ENCODE peak calls at places on chromosomes 4 and X, in five cellular contexts. I is stimulated activated CD4-positive, alpha-beta T cell treated with anti-CD3 and anti-CD28 coated beads, Interleukin-1b, Interleukin-23, amount 100 ng/mL, for 48 hours; O is neural crest cell; T is non-pigmented ciliary epithelial cell; Y is HTR-8/SVneo. Z is an unnamed sample.

GRCh38 chr4:69800599-69800998 is 40.2 kb upstream of the SULT1B1 start:
- DNase-seq in I (no peak), O (no peak), T (peak), Y (peak), Z (no peak)

GRCh38 chrX:154840856-154841255 is 6.4 kb upstream of the SMIM9 start:
- DNase-seq in I (no peak), O (no peak), T (peak), Y (peak), Z (no peak)

GRCh38 chr4:173367946-173368345 is 2.8 kb upstream of the SAP30 start:
- DNase-seq in I (no peak), O (no peak), T (no peak), Y (no peak), Z (no peak)

GRCh38 chr4:26001413-26001812 is 87.4 kb downstream of the SMIM20 start:
- DNase-seq in I (no peak), O (no peak), T (no peak), Y (no peak), Z (no peak)

GRCh38 chr4:87551361-87551760 is 22.2 kb upstream of the SPARCL1 start:
- DNase-seq in I (no peak), O (no peak), T (no peak), Y (no peak), Z (no peak)

GRCh38 chr4:112813790-112814189 is 176.8 kb downstream of the LARP7 start:
- DNase-seq in I (peak), O (no peak), T (peak), Y (no peak), Z (no peak)

GRCh38 chr4:80184053-80184790 is 13.1 kb upstream of the PRDM8 start:
- DNase-seq in I (peak), O (peak), T (no peak), Y (peak), Z (peak)

GRCh38 chrX:386239-386767 is 404 bp downstream of the PPP2R3B start:
- DNase-seq in I (peak), O (no peak), T (no peak), Y (no peak), Z (no peak)

GRCh38 chr4:64911846-64912245 is 502.6 kb upstream of the TECRL start:
- DNase-seq in I (no peak), O (no peak), T (no peak), Y (no peak), Z (no peak)

GRCh38 chrX:13013353-13014110 is 30.9 kb downstream of the FAM9C start:
- DNase-seq in I (no peak), O (no peak), T (no peak), Y (no peak), Z (no peak)

GRCh38 chr4:145909331-145909730 is 29.3 kb downstream of the ZNF827 start:
- DNase-seq in I (no peak), O (no peak), T (no peak), Y (no peak), Z (peak)

GRCh38 chrX:86696951-86697350 is 548.7 kb downstream of the DACH2 start:
- DNase-seq in I (no peak), O (no peak), T (no peak), Y (no peak), Z (no peak)

GRCh38 chr4:98994474-98995182 is 893 bp upstream of the METAP1 start:
- DNase-seq in I (no peak), O (no peak), T (no peak), Y (no peak), Z (no peak)

GRCh38 chr4:25710637-25711036 is 55.0 kb downstream of the SLC34A2 start:
- DNase-seq in I (no peak), O (no peak), T (no peak), Y (no peak), Z (no peak)

GRCh38 chrX:9871871-9872270 is 85.6 kb downstream of the SHROOM2 start:
- DNase-seq in I (no peak), O (no peak), T (no peak), Y (no peak), Z (no peak)

GRCh38 chrX:52353838-52354237 is 15.0 kb upstream of the XAGE2 start:
- DNase-seq in I (no peak), O (no peak), T (no peak), Y (no peak), Z (no peak)

GRCh38 chr4:21802406-21802805 is 146.2 kb downstream of the KCNIP4 start:
- DNase-seq in I (no peak), O (no peak), T (peak), Y (peak), Z (no peak)

GRCh38 chr4:16116019-16116418 is 32.2 kb upstream of the PROM1 start:
- DNase-seq in I (no peak), O (no peak), T (no peak), Y (no peak), Z (no peak)

GRCh38 chr4:170374770-170375169 is 285.0 kb upstream of the AADAT start:
- DNase-seq in I (peak), O (no peak), T (no peak), Y (no peak), Z (peak)

GRCh38 chr4:138275946-138276621 is 33.9 kb upstream of the SLC7A11 start:
- DNase-seq in I (no peak), O (no peak), T (peak), Y (peak), Z (no peak)

GRCh38 chr4:39933689-39934590 is 43.8 kb downstream of the PDS5A start:
- DNase-seq in I (no peak), O (no peak), T (no peak), Y (peak), Z (no peak)

GRCh38 chr4:181685461-181685860 is 557.7 kb upstream of the TENM3 start:
- DNase-seq in I (no peak), O (no peak), T (no peak), Y (no peak), Z (no peak)

GRCh38 chr4:3251691-3252479 is 2.9 kb downstream of the MSANTD1 start:
- DNase-seq in I (no peak), O (no peak), T (no peak), Y (no peak), Z (peak)

GRCh38 chr4:120750152-120750525 is 172.4 kb downstream of the PRDM5 start:
- DNase-seq in I (no peak), O (no peak), T (no peak), Y (no peak), Z (no peak)

GRCh38 chr4:147891476-147892115 is 159.7 kb downstream of the ARHGAP10 start:
- DNase-seq in I (no peak), O (no peak), T (no peak), Y (no peak), Z (no peak)

GRCh38 chrX:46727445-46727844 is 31.5 kb downstream of the SLC9A7 start:
- DNase-seq in I (no peak), O (no peak), T (no peak), Y (no peak), Z (no peak)

GRCh38 chrX:46258356-46258755 is 286.9 kb downstream of the ZNF674 start:
- DNase-seq in I (no peak), O (no peak), T (no peak), Y (no peak), Z (no peak)

GRCh38 chr4:132123870-132124623 is 1025.0 kb upstream of the PCDH10 start:
- DNase-seq in I (no peak), O (no peak), T (no peak), Y (no peak), Z (no peak)

GRCh38 chr4:19945501-19945900 is 306.2 kb upstream of the SLIT2 start:
- DNase-seq in I (no peak), O (no peak), T (no peak), Y (no peak), Z (no peak)

GRCh38 chrX:25144043-25144940 is 128.5 kb upstream of the ARX start:
- DNase-seq in I (peak), O (peak), T (no peak), Y (peak), Z (peak)

GRCh38 chr4:37685726-37686372 is 327 bp downstream of the RELL1 start:
- DNase-seq in I (peak), O (no peak), T (no peak), Y (no peak), Z (peak)

GRCh38 chr4:186698028-186698427 is 25.6 kb downstream of the FAT1 start:
- DNase-seq in I (no peak), O (no peak), T (no peak), Y (no peak), Z (no peak)

Z was measured in BE2C.